ENCODE peak calls at places on chromosomes 2 and 18, in seven cellular contexts. S is smooth muscle cell of the brain vasculature, M is BJ, V is myocyte, D is CD14-positive monocyte, A is nucleus accumbens, W is NCI-H748 treated with DMSO at 0.1 percent for 48 hours. Z is an unnamed sample.

GRCh38 chr2:223093436-223093839 is 41.4 kb downstream of the KCNE4 start:
- DNase-seq in S (no peak), M (no peak), V (peak; percentile 100), D (no peak), A (no peak), W (no peak), Z (peak; percentile 74)

GRCh38 chr2:30789670-30790210 is 17.5 kb downstream of the CAPN13 start:
- DNase-seq in S (no peak), M (no peak), V (no peak), D (no peak), A (no peak), W (no peak), Z (no peak)

GRCh38 chr2:215899111-215900074 is 114.0 kb downstream of the MREG start:
- DNase-seq in S (no peak), M (peak; percentile 76), V (peak; percentile 15), D (no peak), A (no peak), W (no peak), Z (no peak)

GRCh38 chr18:63788447-63789096 is 13.4 kb downstream of the SERPINB7 start:
- DNase-seq in S (peak; percentile 26), M (peak; percentile 62), V (peak; percentile 63), D (peak; percentile 89), A (no peak), W (no peak), Z (peak; percentile 80)

GRCh38 chr2:156319811-156320490 is 12.6 kb downstream of the NR4A2 start:
- DNase-seq in S (no peak), M (no peak), V (peak; percentile 22), D (no peak), A (no peak), W (no peak), Z (no peak)

GRCh38 chr2:43225788-43226557 is 433 bp downstream of the ZFP36L2 start:
- DNase-seq in S (no peak), M (no peak), V (peak; percentile 85), D (peak; percentile 68), A (peak; percentile 51), W (no peak), Z (no peak)

GRCh38 chr2:223696719-223697118 is 94.6 kb upstream of the SCG2 start:
- DNase-seq in S (no peak), M (no peak), V (no peak), D (no peak), A (no peak), W (no peak), Z (no peak)

GRCh38 chr2:126822115-126822514 is 76.6 kb upstream of the TEX51 start:
- DNase-seq in S (no peak), M (no peak), V (no peak), D (no peak), A (no peak), W (no peak), Z (no peak)

GRCh38 chr2:6863792-6864191 is 1.9 kb downstream of the CMPK2 start:
- DNase-seq in S (no peak), M (no peak), V (no peak), D (no peak), A (no peak), W (no peak), Z (no peak)

GRCh38 chr2:173851256-173851655 is 113.9 kb downstream of the SP3 start:
- DNase-seq in S (no peak), M (no peak), V (peak; percentile 62), D (no peak), A (no peak), W (no peak), Z (no peak)

GRCh38 chr2:75607988-75608683 is 38.4 kb upstream of the MRPL19 start:
- DNase-seq in S (no peak), M (no peak), V (no peak), D (no peak), A (no peak), W (no peak), Z (no peak)

GRCh38 chr2:42974697-42975357 is 182.4 kb upstream of the HAAO start:
- DNase-seq in S (no peak), M (no peak), V (peak; percentile 63), D (peak; percentile 63), A (peak; percentile 72), W (no peak), Z (no peak)

GRCh38 chr2:185825557-185825956 is 87.0 kb downstream of the FSIP2 start:
- DNase-seq in S (no peak), M (no peak), V (no peak), D (no peak), A (no peak), W (no peak), Z (no peak)

Z was measured in skeletal muscle cell.